ENCODE peak calls at places on chromosomes 5 and 9, in eight cellular contexts. Z, S, A, O, M, C, P and N are unnamed samples.

GRCh38 chr5:5665225-5666075 is 243.0 kb downstream of the ICE1 start:
- DNase-seq in C (no peak), P (no peak), Z (no peak), A (no peak), S (no peak), M (no peak), O (no peak), N (no peak)

GRCh38 chr9:113879906-113880305 is 3.8 kb downstream of the ZNF618 start:
- DNase-seq in M (no peak), O (peak), C (no peak), P (no peak), S (no peak), Z (no peak), A (no peak), N (no peak)

GRCh38 chr5:107671742-107672211 is 1.0 kb upstream of the EFNA5 start:
- DNase-seq in O (peak), A (no peak), M (no peak), C (peak), Z (no peak), S (no peak), P (peak), N (no peak)

GRCh38 chr5:88659529-88660325 is 223.3 kb downstream of the MEF2C start:
- DNase-seq in C (peak), S (no peak), A (no peak), O (no peak), Z (no peak), M (peak), P (no peak), N (no peak)

GRCh38 chr9:69027355-69028097 is 8.0 kb upstream of the FXN start:
- DNase-seq in P (peak), M (no peak), Z (no peak), O (peak), A (no peak), C (peak), S (peak), N (peak)

GRCh38 chr5:130720355-130720754 is 444.7 kb downstream of the HINT1 start:
- DNase-seq in Z (no peak), O (no peak), P (peak), C (peak), S (no peak), M (no peak), A (no peak), N (no peak)

GRCh38 chr5:142323480-142324376 is 1.1 kb downstream of the SPRY4 start:
- DNase-seq in P (peak), O (peak), C (no peak), S (peak), M (peak), Z (no peak), A (peak), N (no peak)

GRCh38 chr9:137305060-137305787 is 3.2 kb upstream of the NRARP start:
- DNase-seq in C (peak), Z (peak), O (no peak), A (peak), M (peak), S (no peak), P (peak), N (peak)

GRCh38 chr9:71042448-71042847 is 79.0 kb downstream of the TRPM3 start:
- DNase-seq in C (peak), M (no peak), S (no peak), A (no peak), P (no peak), Z (no peak), O (no peak), N (no peak)

GRCh38 chr5:111461261-111461671 is 51.1 kb downstream of the STARD4 start:
- DNase-seq in P (peak), A (no peak), C (peak), Z (no peak), M (no peak), O (peak), S (no peak), N (no peak)

GRCh38 chr9:90974007-90974406 is 172.4 kb downstream of the SYK start:
- DNase-seq in M (no peak), Z (no peak), O (peak), P (no peak), C (no peak), A (no peak), S (no peak), N (no peak)

GRCh38 chr9:38677660-38678303 is 42.2 kb downstream of the FAM240B start:
- DNase-seq in A (peak), P (no peak), S (no peak), O (no peak), Z (no peak), C (no peak), M (peak), N (no peak)

GRCh38 chr5:160837749-160838593 is 14.0 kb downstream of the ATP10B start:
- DNase-seq in Z (no peak), M (no peak), S (no peak), P (no peak), O (no peak), A (no peak), C (no peak), N (no peak)

GRCh38 chr5:7794823-7795222 is 56.1 kb downstream of the CFAP90 start:
- DNase-seq in A (no peak), S (no peak), M (no peak), P (no peak), Z (no peak), C (no peak), O (no peak), N (no peak)

GRCh38 chr5:171528865-171529264 is 109.4 kb downstream of the FGF18 start:
- DNase-seq in O (no peak), C (no peak), M (no peak), Z (no peak), A (no peak), P (no peak), S (no peak), N (no peak)

GRCh38 chr9:115930472-115930871 is 223.1 kb upstream of the PAPPA start:
- DNase-seq in C (no peak), Z (no peak), P (no peak), S (no peak), A (no peak), M (no peak), O (peak), N (no peak)

DNA sequence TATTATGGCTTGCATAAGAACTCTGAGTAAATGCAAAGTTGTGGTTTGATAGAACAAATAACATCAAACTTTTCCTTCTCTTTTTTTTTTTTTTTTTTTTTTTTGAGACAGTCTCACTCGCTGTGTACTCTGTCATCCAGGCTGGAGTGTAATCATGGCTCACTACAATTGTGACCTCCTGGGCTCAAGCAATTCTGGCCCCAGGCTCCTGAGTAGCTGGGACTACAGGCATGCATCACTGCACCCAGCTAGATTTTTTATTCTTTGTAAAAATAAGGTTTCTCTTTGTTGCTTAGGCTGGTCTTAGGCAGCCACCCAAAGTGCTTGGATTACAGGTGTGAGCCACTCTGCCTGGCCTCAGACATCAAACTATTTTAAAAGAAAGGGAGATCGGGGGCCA is 19.0 kb upstream of the PTGER4 start:
- DNase-seq in A (no peak), Z (no peak), M (no peak), P (no peak), O (no peak), S (no peak), C (no peak), N (no peak)
- H3K4me3 ChIP-seq in A (no peak), Z (no peak), M (no peak), P (no peak), O (no peak), S (no peak), C (no peak), N (no peak)

GRCh38 chr5:149798466-149798865 is 68.4 kb downstream of the PPARGC1B start:
- DNase-seq in O (no peak), Z (no peak), S (no peak), A (no peak), C (no peak), P (no peak), M (no peak), N (no peak)
- H3K27ac ChIP-seq in O (no peak), Z (peak), S (no peak), A (peak), C (no peak), P (peak), M (peak), N (no peak)

GRCh38 chr5:143700994-143701393 is 111.0 kb upstream of the HMHB1 start:
- DNase-seq in P (no peak), C (no peak), O (no peak), S (no peak), Z (no peak), M (no peak), A (no peak), N (no peak)
- H3K4me3 ChIP-seq in P (no peak), C (no peak), O (no peak), S (no peak), Z (no peak), M (no peak), A (no peak), N (no peak)

GRCh38 chr9:81596671-81597426 is 92.5 kb downstream of the TLE1 start:
- DNase-seq in P (no peak), O (no peak), S (no peak), C (peak), M (no peak), Z (no peak), A (no peak), N (no peak)
- H3K27ac ChIP-seq in P (peak), O (no peak), S (peak), C (peak), M (no peak), Z (peak), A (no peak), N (no peak)

GRCh38 chr9:121818841-121819430 is 167.5 kb downstream of the DAB2IP start:
- DNase-seq in S (no peak), Z (no peak), M (peak), C (no peak), O (no peak), A (no peak), P (no peak), N (no peak)

GRCh38 chr9:121818016-121818661 is 166.7 kb downstream of the DAB2IP start:
- DNase-seq in O (no peak), P (no peak), S (no peak), Z (no peak), C (no peak), A (no peak), M (peak), N (no peak)

GRCh38 chr9:121821326-121821725 is 169.9 kb downstream of the DAB2IP start:
- DNase-seq in M (peak), A (no peak), S (no peak), O (no peak), C (no peak), P (no peak), Z (no peak), N (no peak)

GRCh38 chr9:121820286-121821005 is 169.0 kb downstream of the DAB2IP start:
- DNase-seq in O (no peak), S (no peak), M (peak), P (no peak), A (no peak), Z (no peak), C (no peak), N (no peak)

DNA sequence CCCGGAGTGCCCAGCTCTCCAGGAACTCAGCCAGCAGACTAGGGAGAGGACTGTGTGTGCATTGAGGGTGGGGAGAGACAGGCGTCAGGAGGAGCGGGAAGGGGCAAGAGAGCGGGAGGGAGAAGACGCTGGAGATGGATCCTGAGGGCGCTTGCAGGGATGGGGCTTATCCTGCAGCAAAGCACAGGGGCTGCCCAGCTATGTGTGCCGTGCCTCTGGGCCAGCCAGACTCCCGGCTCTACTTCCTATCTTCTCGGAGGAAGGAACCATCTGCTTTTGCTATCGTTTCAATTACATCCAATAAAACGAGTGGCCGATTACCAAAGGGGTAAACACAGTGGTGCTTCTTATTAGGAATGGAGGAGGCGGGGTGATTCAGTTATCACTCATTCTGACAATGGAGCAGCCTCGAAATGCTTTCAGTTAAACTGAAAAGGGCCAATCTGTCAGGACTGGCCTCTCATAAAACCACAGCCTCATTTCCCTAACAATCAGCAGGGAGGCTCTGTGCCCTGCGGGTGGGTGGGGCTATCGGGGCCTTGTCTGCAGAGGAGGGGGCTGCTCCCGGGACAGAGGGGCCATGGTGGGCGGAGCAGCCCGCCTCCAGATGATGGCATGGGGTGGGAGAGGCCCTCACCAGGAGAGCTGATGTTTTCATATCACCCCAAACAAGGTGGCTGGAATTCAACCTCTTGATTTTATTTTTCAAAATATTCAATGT is 168.2 kb downstream of the DAB2IP start:
- DNase-seq in S (no peak), M (peak), A (no peak), P (peak), Z (no peak), C (peak), O (peak), N (no peak)
- H3K4me3 ChIP-seq in S (no peak), M (no peak), A (peak), P (no peak), Z (no peak), C (peak), O (peak), N (no peak)

GRCh38 chr9:110148868-110149267 is 59.1 kb downstream of the C9orf152 start:
- DNase-seq in C (no peak), A (no peak), O (no peak), P (no peak), Z (no peak), S (no peak), M (peak), N (no peak)
- H3K27ac ChIP-seq in C (no peak), A (peak), O (peak), P (peak), Z (peak), S (peak), M (peak), N (no peak)

DNA sequence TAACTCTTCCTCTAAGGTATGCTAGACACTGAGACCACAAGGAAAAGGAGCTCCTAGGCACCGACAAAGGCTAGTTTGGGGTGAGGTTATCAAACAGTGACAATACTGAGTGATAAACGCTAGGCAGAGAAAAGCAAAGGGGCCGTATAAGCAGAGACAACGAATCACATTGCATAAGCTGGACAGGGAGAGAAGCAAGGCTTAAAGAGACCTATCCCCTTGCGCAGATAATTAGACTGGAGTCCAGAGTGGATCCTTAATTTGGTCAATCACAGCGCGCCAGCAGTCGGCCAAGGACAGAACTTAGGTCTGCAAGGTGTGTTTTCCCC is 479 bp downstream of the SMU1 start:
- DNase-seq in P (no peak), Z (no peak), S (no peak), C (peak), M (no peak), O (peak), A (no peak), N (no peak)
- H3K4me3 ChIP-seq in P (peak), Z (peak), S (peak), C (peak), M (peak), O (peak), A (peak), N (peak)